ENCODE peak calls at places on chromosomes 5 and 9, in five cellular contexts. I, K, J, S and B are unnamed samples. For H3K4me1, the result is how much of the 10 kb centered on the place peaks cover.

GRCh38 chr9:136978073-136978864 is 965 bp downstream of the PTGDS start:
- DNase-seq in I (peak), K (peak), J (no peak), S (peak), B (peak)

GRCh38 chr5:94847726-94848125 is 229.3 kb downstream of the SLF1 start:
- DNase-seq in I (no peak), K (no peak), J (no peak), S (no peak), B (peak)

GRCh38 chr5:80977764-80978163 is 17.6 kb downstream of the RASGRF2 start:
- DNase-seq in I (no peak), K (no peak), J (no peak), S (no peak), B (no peak)

GRCh38 chr5:82924241-82924989 is 152.8 kb downstream of the TMEM167A start:
- DNase-seq in I (no peak), K (no peak), J (no peak), S (peak), B (no peak)

GRCh38 chr9:80440724-80441123 is 869.0 kb downstream of the TLE4 start:
- DNase-seq in I (no peak), K (no peak), J (no peak), S (no peak), B (no peak)

GRCh38 chr5:35478856-35479682 is 138.6 kb upstream of the SPEF2 start:
- DNase-seq in I (no peak), K (peak), J (no peak), S (peak), B (peak)

GRCh38 chr5:162685302-162685701 is 617.7 kb downstream of the GABRG2 start:
- DNase-seq in I (no peak), K (no peak), J (no peak), S (no peak), B (no peak)

GRCh38 chr5:135398855-135399837 is at the start of gene MACROH2A1:
- DNase-seq in I (peak), K (peak), J (peak), S (peak), B (peak)

GRCh38 chr9:133844876-133845658 is 106.9 kb upstream of the SARDH start:
- DNase-seq in I (no peak), K (no peak), J (no peak), S (no peak), B (no peak)

GRCh38 chr5:159515909-159516415 is 185.7 kb upstream of the IL12B start:
- DNase-seq in I (peak), K (peak), J (peak), S (peak), B (peak)

GRCh38 chr9:134835455-134835854 is 45.2 kb upstream of the FCN2 start:
- DNase-seq in I (no peak), K (no peak), J (no peak), S (no peak), B (no peak)

GRCh38 chr9:4012446-4012845 is 287.4 kb downstream of the GLIS3 start:
- DNase-seq in I (no peak), K (no peak), J (no peak), S (no peak), B (no peak)

DNA sequence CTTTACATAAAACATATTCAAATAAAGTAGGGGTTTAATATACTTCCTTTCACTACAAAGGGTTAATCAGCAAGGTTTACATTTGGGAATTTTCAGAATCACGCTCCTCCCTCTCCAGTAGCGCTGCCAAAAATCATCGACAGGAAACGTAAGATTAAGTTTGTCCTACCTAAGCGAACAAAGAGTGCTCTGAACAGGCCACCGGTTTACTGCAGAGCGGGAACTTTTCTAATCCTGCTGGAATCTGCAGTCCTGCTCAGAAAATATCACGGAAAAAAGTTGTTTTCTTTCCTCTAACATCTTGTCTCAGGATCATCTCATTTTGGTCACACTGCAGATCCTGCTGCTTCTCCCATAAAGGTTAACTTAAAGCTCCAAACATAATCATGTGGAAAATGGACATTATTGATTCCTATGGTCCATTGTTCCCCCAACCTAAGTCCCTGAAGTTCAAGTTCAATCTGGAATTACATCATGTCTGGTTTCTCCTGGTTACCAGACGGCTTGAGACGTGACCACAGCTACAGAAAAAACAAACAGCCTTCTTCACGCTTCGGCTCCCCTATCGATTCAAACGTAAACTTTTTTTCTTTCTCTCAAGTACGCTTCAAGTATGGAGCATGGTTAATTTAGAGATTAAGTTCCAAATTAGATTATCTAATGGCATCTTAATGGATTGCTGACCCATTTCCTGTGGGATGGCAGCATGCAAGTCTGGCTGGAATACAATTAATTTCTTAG is 217.6 kb downstream of the NFIB start:
- DNase-seq in I (peak), K (peak), J (no peak), S (no peak), B (no peak)
- TF ChIP-seq EZH2phosphoT487 in I (no peak), K (no peak), J (no peak), S (no peak), B (no peak)

GRCh38 chr9:130444565-130445221 is at the start of gene ASS1:
- DNase-seq in I (peak), K (peak), J (no peak), S (peak), B (peak)
- H3K4me1 ChIP-seq in I (under half), K (under half), J (under half), S (under half), B (under half)

GRCh38 chr5:12109075-12109688 is 204.9 kb upstream of the CTNND2 start:
- DNase-seq in I (no peak), K (no peak), J (no peak), S (no peak), B (no peak)
- H2AFZ ChIP-seq in I (peak), K (no peak), J (no peak), S (no peak), B (no peak)

DNA sequence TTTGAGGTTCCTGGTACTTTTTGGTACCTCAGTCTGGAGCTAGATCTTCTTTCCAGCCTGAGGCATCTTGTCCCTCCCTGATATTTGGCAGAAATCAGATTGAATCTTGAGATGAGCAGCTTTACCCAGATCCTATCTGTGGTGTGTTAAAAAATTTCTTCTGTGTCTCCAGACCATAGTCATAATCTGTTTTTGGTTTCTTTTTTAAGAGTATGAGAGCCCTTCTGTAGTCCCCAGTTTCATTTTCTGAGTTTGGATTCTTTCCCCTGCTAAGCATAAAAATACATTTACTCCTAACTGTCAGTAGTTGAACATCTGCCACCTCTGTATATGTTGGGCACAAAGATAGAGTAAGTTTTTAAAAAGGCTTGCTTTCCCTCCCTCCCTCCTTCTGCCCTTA is 137.7 kb downstream of the CNTLN start:
- DNase-seq in I (no peak), K (no peak), J (no peak), S (no peak), B (no peak)
- TF ChIP-seq EZH2phosphoT487 in I (no peak), K (no peak), J (no peak), S (no peak), B (no peak)

DNA sequence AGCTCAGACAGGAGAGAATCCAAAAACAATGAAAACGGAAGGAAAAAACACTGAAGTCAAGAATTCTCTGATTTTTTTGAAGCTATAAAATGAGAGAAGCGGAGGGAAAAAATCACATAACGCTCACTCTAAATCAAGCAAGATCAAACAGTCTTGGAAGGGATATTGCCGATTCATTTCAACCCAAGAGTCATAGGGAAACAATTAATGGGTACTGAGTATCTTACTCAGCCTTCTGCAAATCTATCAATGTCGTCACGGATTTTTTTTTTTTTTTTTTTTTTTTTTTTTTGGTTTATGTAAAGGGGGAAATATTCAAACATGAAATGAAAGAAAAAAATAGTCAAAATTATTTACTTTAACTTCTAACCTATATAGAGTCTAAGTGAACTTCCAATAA is 9.5 kb downstream of the MEF2C start:
- DNase-seq in I (no peak), K (no peak), J (no peak), S (no peak), B (no peak)
- H3K4me1 ChIP-seq in I (under half), K (under half), J (under half), S (under half), B (under half)

DNA sequence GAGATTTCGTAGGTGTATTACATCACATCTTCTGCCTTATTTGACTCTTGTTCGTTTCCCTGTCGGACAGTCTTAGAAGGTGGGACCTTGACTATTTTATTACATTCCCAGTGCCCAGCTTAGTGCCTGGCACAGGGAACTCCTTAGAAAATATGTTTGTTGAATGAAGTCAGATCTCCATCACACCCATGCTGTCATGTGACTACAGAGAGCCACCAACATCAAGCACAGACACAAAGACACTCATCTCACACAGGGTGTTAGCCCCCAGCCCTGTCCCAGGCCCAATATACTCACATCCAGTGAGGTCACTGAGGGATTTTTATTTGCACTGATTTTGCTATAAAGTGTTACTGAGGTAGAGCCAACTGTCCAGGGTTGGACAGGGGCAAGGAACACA is 692 bp upstream of the SRA1 start:
- DNase-seq in I (no peak), K (no peak), J (no peak), S (no peak), B (no peak)
- H2AFZ ChIP-seq in I (peak), K (peak), J (no peak), S (peak), B (peak)

DNA sequence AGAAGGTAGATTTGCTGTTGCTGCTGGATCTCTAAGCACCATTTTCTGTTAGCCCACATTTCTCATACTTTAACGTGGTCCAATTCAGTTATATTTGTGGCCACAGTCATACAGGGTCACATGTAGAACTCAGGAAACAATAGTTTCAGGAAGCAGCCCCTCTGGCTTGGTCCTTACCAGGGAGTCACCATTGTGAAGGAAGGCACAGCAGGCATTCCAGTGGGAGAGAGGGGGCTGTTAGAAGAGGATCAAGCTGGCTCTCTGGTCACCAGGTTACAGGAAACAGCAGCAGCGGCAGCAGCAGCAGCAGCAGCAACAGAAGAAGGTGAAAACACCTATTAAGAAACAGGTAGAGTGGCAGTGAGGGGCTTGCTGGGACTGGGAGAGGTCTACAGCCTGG is 14.5 kb downstream of the C9orf43 start:
- DNase-seq in I (peak), K (no peak), J (no peak), S (no peak), B (no peak)
- TF ChIP-seq EZH2phosphoT487 in I (no peak), K (no peak), J (no peak), S (no peak), B (no peak)

DNA sequence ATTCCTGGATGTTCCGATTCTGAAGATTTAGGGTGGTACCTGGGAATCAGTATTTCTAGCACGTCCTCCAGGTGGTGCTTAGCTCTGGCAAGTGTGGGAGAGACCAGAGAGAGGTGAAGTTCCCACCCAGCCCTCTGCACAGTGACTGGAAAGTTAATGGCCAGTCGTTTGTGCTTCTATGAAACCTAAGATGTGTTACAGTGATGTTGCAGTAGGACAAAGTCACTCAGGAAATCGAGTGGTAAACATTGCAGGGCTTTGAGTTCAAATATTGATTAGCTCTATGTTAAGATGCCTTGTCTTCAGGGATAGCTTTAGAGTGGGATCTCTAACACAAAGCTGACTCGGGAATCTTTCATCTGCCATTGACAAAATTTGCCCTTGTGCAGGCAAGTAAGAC is 55.6 kb downstream of the PIK3R1 start:
- DNase-seq in I (no peak), K (no peak), J (no peak), S (no peak), B (no peak)
- H3K4me1 ChIP-seq in I (under half), K (half or more), J (under half), S (under half), B (under half)

DNA sequence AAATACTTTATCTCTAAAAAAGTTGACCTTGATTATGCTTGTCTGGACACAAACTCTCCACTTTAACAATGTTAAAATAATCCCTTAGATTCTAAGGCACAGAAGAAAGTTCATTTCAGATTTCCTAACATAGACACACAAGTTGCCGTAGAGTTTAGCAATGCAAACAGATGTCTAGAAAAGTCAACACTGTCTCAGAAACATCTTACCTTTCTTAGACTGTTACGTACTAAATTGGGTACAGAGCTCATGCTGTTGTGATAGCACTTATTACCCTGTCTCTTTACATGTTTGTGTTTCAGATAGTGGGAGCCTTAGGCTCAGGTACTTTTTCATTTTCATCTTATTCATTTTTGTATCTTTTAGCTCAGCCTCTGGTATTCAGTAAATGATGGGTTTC is 52.0 kb downstream of the C5 start:
- DNase-seq in I (no peak), K (no peak), J (no peak), S (no peak), B (no peak)
- H2AFZ ChIP-seq in I (no peak), K (no peak), J (no peak), S (no peak), B (no peak)